ENCODE peak calls at places on chromosome 10, in eight cellular contexts. Z, H, R, A, Q, T, C and M are unnamed samples.

GRCh38 chr10:123154943-123155505 is 822 bp downstream of the BUB3 start:
- DNase-seq in Q (peak), Z (peak), R (peak), A (no peak), H (no peak), T (no peak), C (no peak), M (no peak)

GRCh38 chr10:102583435-102584417 is 60.6 kb upstream of the TRIM8 start:
- DNase-seq in C (peak), H (peak), Z (peak), R (peak), Q (peak), A (peak), T (peak), M (peak)

GRCh38 chr10:104750306-104750705 is 109.2 kb downstream of the SORCS3 start:
- DNase-seq in Z (no peak), A (no peak), C (no peak), Q (no peak), R (no peak), H (no peak), T (no peak), M (no peak)

GRCh38 chr10:24642921-24643678 is 80.6 kb downstream of the ARHGAP21 start:
- DNase-seq in Q (no peak), H (no peak), C (no peak), R (peak), T (peak), Z (peak), A (peak), M (no peak)

GRCh38 chr10:71505366-71505760 is 108.6 kb downstream of the CDH23 start:
- DNase-seq in C (no peak), Q (no peak), T (no peak), Z (no peak), A (no peak), R (no peak), H (no peak), M (no peak)

GRCh38 chr10:69731184-69731583 is 70.5 kb upstream of the COL13A1 start:
- DNase-seq in Z (peak), A (no peak), R (no peak), Q (no peak), C (no peak), T (peak), H (no peak), M (no peak)

GRCh38 chr10:118926018-118926417 is 103.5 kb upstream of the NANOS1 start:
- DNase-seq in C (no peak), Z (no peak), Q (no peak), H (no peak), R (no peak), A (no peak), T (no peak), M (no peak)

GRCh38 chr10:93993782-93994668 is at the start of gene PLCE1:
- DNase-seq in C (peak), T (peak), R (peak), H (no peak), Q (peak), A (no peak), Z (peak), M (peak)

GRCh38 chr10:71863203-71863602 is 12.2 kb upstream of the PSAP start:
- DNase-seq in Q (no peak), H (no peak), Z (no peak), T (no peak), C (no peak), R (no peak), A (no peak), M (no peak)

GRCh38 chr10:35574924-35575352 is 30.2 kb upstream of the GJD4 start:
- DNase-seq in A (no peak), C (no peak), Z (no peak), R (no peak), Q (peak), H (no peak), T (peak), M (no peak)

GRCh38 chr10:48541144-48541795 is 63.6 kb downstream of the ARHGAP22 start:
- DNase-seq in Z (no peak), A (no peak), H (no peak), R (no peak), Q (peak), C (no peak), T (no peak), M (no peak)

GRCh38 chr10:34789993-34790506 is 25.0 kb downstream of the PARD3 start:
- DNase-seq in A (no peak), R (no peak), T (peak), Q (no peak), Z (no peak), C (no peak), H (no peak), M (no peak)

GRCh38 chr10:70324341-70324861 is 40.6 kb upstream of the NPFFR1 start:
- DNase-seq in A (no peak), Z (no peak), C (no peak), H (no peak), Q (peak), R (no peak), T (no peak), M (no peak)

GRCh38 chr10:8586504-8586903 is 532.0 kb downstream of the GATA3 start:
- DNase-seq in Q (no peak), C (no peak), Z (no peak), R (no peak), H (no peak), T (no peak), A (no peak), M (no peak)

GRCh38 chr10:103451091-103451801 is 924 bp downstream of the CALHM2 start:
- DNase-seq in C (peak), H (peak), Z (no peak), R (no peak), T (peak), A (peak), Q (no peak), M (no peak)

GRCh38 chr10:97612386-97612785 is 20.9 kb downstream of the MORN4 start:
- DNase-seq in Z (no peak), A (peak), Q (peak), R (peak), T (peak), H (no peak), C (no peak), M (no peak)

GRCh38 chr10:17910144-17910789 is 41.5 kb upstream of the SLC39A12 start:
- DNase-seq in T (peak), Z (no peak), Q (peak), H (no peak), C (no peak), R (peak), A (peak), M (no peak)